ENCODE peak calls at places on chromosomes 4 and X, in four cellular contexts. One of them, this sample, is unnamed.

GRCh38 chr4:20839957-20840356 is 139.7 kb downstream of the PACRGL start:
- DNase-seq in K562: no peak
- DNase-seq in OCI-LY7: no peak
- DNase-seq in IMR-90: peak
- DNase-seq in this sample: peak

GRCh38 chr4:23235613-23236390 is 543.1 kb downstream of the GBA3 start:
- DNase-seq in K562: no peak
- DNase-seq in OCI-LY7: no peak
- DNase-seq in IMR-90: no peak
- DNase-seq in this sample: no peak

GRCh38 chrX:15601932-15602331 is 1.2 kb upstream of the ACE2 start:
- DNase-seq in K562: no peak
- DNase-seq in OCI-LY7: no peak
- DNase-seq in IMR-90: no peak
- DNase-seq in this sample: no peak

GRCh38 chr4:13656569-13656988 is 29.1 kb upstream of the BOD1L1 start:
- DNase-seq in K562: peak
- DNase-seq in OCI-LY7: peak
- DNase-seq in IMR-90: peak
- DNase-seq in this sample: no peak

GRCh38 chrX:10769696-10770619 is 149.6 kb upstream of the MID1 start:
- DNase-seq in K562: no peak
- DNase-seq in OCI-LY7: no peak
- DNase-seq in IMR-90: peak
- DNase-seq in this sample: no peak

GRCh38 chr4:53601251-53601764 is 10.0 kb upstream of the LNX1 start:
- DNase-seq in K562: no peak
- DNase-seq in OCI-LY7: peak
- DNase-seq in IMR-90: no peak
- DNase-seq in this sample: no peak

GRCh38 chrX:129139837-129140679 is 383.2 kb downstream of the SMARCA1 start:
- DNase-seq in K562: no peak
- DNase-seq in OCI-LY7: no peak
- DNase-seq in IMR-90: no peak
- DNase-seq in this sample: no peak

GRCh38 chrX:30781711-30782444 is 107.2 kb downstream of the TAB3 start:
- DNase-seq in K562: no peak
- DNase-seq in OCI-LY7: no peak
- DNase-seq in IMR-90: no peak
- DNase-seq in this sample: no peak

GRCh38 chrX:69079278-69079677 is 86.0 kb downstream of the PJA1 start:
- DNase-seq in K562: no peak
- DNase-seq in OCI-LY7: no peak
- DNase-seq in IMR-90: peak
- DNase-seq in this sample: no peak

GRCh38 chr4:96003941-96004340 is 164.0 kb downstream of the PDHA2 start:
- DNase-seq in K562: no peak
- DNase-seq in OCI-LY7: no peak
- DNase-seq in IMR-90: no peak
- DNase-seq in this sample: no peak

GRCh38 chr4:146943691-146944375 is 1.8 kb downstream of the TTC29 start:
- DNase-seq in K562: no peak
- DNase-seq in OCI-LY7: no peak
- DNase-seq in IMR-90: no peak
- DNase-seq in this sample: no peak

GRCh38 chr4:162502109-162502508 is 338.3 kb upstream of the FSTL5 start:
- DNase-seq in K562: no peak
- DNase-seq in OCI-LY7: no peak
- DNase-seq in IMR-90: no peak
- DNase-seq in this sample: no peak

GRCh38 chr4:83010111-83010521 is 507 bp downstream of the LIN54 start:
- DNase-seq in K562: no peak
- DNase-seq in OCI-LY7: peak
- DNase-seq in IMR-90: peak
- DNase-seq in this sample: no peak

GRCh38 chrX:54044877-54045328 is 630 bp upstream of the PHF8 start:
- DNase-seq in K562: no peak
- DNase-seq in OCI-LY7: no peak
- DNase-seq in IMR-90: no peak
- DNase-seq in this sample: no peak

GRCh38 chr4:121307441-121308327 is 73.1 kb downstream of the QRFPR start:
- DNase-seq in K562: peak
- DNase-seq in OCI-LY7: peak
- DNase-seq in IMR-90: peak
- DNase-seq in this sample: peak

GRCh38 chrX:50838820-50839600 is 25.0 kb upstream of the SHROOM4 start:
- DNase-seq in K562: no peak
- DNase-seq in OCI-LY7: no peak
- DNase-seq in IMR-90: no peak
- DNase-seq in this sample: no peak

GRCh38 chr4:8315343-8316250 is 46.0 kb downstream of the HTRA3 start:
- DNase-seq in K562: no peak
- DNase-seq in OCI-LY7: peak
- DNase-seq in IMR-90: peak
- DNase-seq in this sample: peak

GRCh38 chrX:56797966-56798711 is 69.1 kb downstream of the NBDY start:
- DNase-seq in K562: no peak
- DNase-seq in OCI-LY7: no peak
- DNase-seq in IMR-90: no peak
- DNase-seq in this sample: no peak

GRCh38 chrX:81261576-81261975 is 59.7 kb downstream of the SH3BGRL start:
- DNase-seq in K562: no peak
- DNase-seq in OCI-LY7: no peak
- DNase-seq in IMR-90: peak
- DNase-seq in this sample: no peak

GRCh38 chrX:43655151-43655676 is 885 bp upstream of the MAOA start:
- DNase-seq in K562: no peak
- DNase-seq in OCI-LY7: no peak
- DNase-seq in IMR-90: peak
- DNase-seq in this sample: no peak

GRCh38 chr4:102736636-102737549 is 23.9 kb downstream of the MANBA start:
- DNase-seq in K562: no peak
- DNase-seq in OCI-LY7: no peak
- DNase-seq in IMR-90: no peak
- DNase-seq in this sample: no peak

GRCh38 chrX:38452603-38453002 is 100.2 kb downstream of the OTC start:
- DNase-seq in K562: no peak
- DNase-seq in OCI-LY7: no peak
- DNase-seq in IMR-90: no peak
- DNase-seq in this sample: no peak

DNA sequence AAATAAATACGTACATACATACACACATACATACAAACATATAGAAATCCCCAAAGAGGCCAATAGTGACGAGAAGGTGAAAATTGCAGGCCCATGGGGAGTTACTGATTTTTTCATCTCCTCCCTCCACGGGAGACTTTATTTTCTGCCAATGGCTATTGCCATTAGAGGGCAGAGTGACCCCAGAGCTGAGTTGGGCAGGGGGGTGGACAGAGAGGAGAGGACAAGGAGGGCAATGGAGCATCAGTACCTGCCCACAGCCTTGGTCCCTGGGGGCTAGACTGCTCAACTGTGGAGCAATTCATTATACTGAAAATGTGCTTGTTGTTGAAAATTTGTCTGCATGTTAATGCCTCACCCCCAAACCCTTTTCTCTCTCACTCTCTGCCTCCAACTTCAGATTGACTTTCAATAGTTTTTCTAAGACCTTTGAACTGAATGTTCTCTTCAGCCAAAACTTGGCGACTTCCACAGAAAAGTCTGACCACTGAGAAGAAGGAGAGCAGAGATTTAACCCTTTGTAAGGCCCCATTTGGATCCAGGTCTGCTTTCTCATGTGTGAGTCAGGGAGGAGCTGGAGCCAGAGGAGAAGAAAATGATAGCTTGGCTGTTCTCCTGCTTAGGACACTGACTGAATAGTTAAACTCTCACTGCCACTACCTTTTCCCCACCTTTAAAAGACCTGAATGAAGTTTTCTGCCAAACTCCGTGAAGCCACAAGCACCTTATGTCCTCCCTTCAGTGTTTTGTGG is 180.7 kb downstream of the AR start:
- DNase-seq in K562: no peak
- DNase-seq in OCI-LY7: no peak
- DNase-seq in IMR-90: no peak
- DNase-seq in this sample: no peak
- TF ChIP-seq CTCF in K562: no peak
- TF ChIP-seq CTCF in OCI-LY7: no peak
- TF ChIP-seq CTCF in IMR-90: no peak
- TF ChIP-seq CTCF in this sample: no peak

GRCh38 chrX:74422029-74422352 is 698 bp downstream of the SLC16A2 start:
- DNase-seq in K562: no peak
- DNase-seq in OCI-LY7: no peak
- DNase-seq in IMR-90: no peak
- DNase-seq in this sample: no peak
- H3K4me3 ChIP-seq in K562: no peak
- H3K4me3 ChIP-seq in OCI-LY7: no peak
- H3K4me3 ChIP-seq in IMR-90: peak
- H3K4me3 ChIP-seq in this sample: peak

GRCh38 chr4:182205293-182205692 is 37.9 kb upstream of the TENM3 start:
- DNase-seq in K562: no peak
- DNase-seq in OCI-LY7: no peak
- DNase-seq in IMR-90: no peak
- DNase-seq in this sample: no peak

GRCh38 chr4:182206916-182207315 is 36.3 kb upstream of the TENM3 start:
- DNase-seq in K562: no peak
- DNase-seq in OCI-LY7: no peak
- DNase-seq in IMR-90: no peak
- DNase-seq in this sample: no peak

GRCh38 chr4:182206266-182206665 is 36.9 kb upstream of the TENM3 start:
- DNase-seq in K562: no peak
- DNase-seq in OCI-LY7: no peak
- DNase-seq in IMR-90: no peak
- DNase-seq in this sample: no peak

GRCh38 chr4:182208651-182209050 is 34.6 kb upstream of the TENM3 start:
- DNase-seq in K562: no peak
- DNase-seq in OCI-LY7: no peak
- DNase-seq in IMR-90: no peak
- DNase-seq in this sample: no peak

GRCh38 chr4:182207806-182208483 is 35.3 kb upstream of the TENM3 start:
- DNase-seq in K562: no peak
- DNase-seq in OCI-LY7: no peak
- DNase-seq in IMR-90: peak
- DNase-seq in this sample: peak
- TF ChIP-seq CTCF in K562: no peak
- TF ChIP-seq CTCF in OCI-LY7: no peak
- TF ChIP-seq CTCF in IMR-90: no peak
- TF ChIP-seq CTCF in this sample: no peak

GRCh38 chr4:99084595-99084994 is 4.0 kb downstream of the ADH5 start:
- DNase-seq in K562: no peak
- DNase-seq in OCI-LY7: no peak
- DNase-seq in IMR-90: no peak
- DNase-seq in this sample: no peak

GRCh38 chr4:99087887-99088484 is 602 bp downstream of the ADH5 start:
- DNase-seq in K562: no peak
- DNase-seq in OCI-LY7: peak
- DNase-seq in IMR-90: peak
- DNase-seq in this sample: no peak

GRCh38 chr4:99091174-99091573 is 2.6 kb upstream of the ADH5 start:
- DNase-seq in K562: no peak
- DNase-seq in OCI-LY7: no peak
- DNase-seq in IMR-90: no peak
- DNase-seq in this sample: no peak

GRCh38 chr4:99088485-99089365 is at the start of gene ADH5:
- DNase-seq in K562: peak
- DNase-seq in OCI-LY7: peak
- DNase-seq in IMR-90: peak
- DNase-seq in this sample: peak

GRCh38 chr4:99090511-99090910 is 1.9 kb upstream of the ADH5 start:
- DNase-seq in K562: no peak
- DNase-seq in OCI-LY7: no peak
- DNase-seq in IMR-90: peak
- DNase-seq in this sample: no peak
- H3K4me3 ChIP-seq in K562: peak
- H3K4me3 ChIP-seq in OCI-LY7: no peak
- H3K4me3 ChIP-seq in IMR-90: peak
- H3K4me3 ChIP-seq in this sample: peak

GRCh38 chr4:47485047-47485692 is at the start of gene ATP10D:
- DNase-seq in K562: peak
- DNase-seq in OCI-LY7: peak
- DNase-seq in IMR-90: peak
- DNase-seq in this sample: peak
- TF ChIP-seq CTCF in K562: peak
- TF ChIP-seq CTCF in OCI-LY7: no peak
- TF ChIP-seq CTCF in IMR-90: peak
- TF ChIP-seq CTCF in this sample: no peak

DNA sequence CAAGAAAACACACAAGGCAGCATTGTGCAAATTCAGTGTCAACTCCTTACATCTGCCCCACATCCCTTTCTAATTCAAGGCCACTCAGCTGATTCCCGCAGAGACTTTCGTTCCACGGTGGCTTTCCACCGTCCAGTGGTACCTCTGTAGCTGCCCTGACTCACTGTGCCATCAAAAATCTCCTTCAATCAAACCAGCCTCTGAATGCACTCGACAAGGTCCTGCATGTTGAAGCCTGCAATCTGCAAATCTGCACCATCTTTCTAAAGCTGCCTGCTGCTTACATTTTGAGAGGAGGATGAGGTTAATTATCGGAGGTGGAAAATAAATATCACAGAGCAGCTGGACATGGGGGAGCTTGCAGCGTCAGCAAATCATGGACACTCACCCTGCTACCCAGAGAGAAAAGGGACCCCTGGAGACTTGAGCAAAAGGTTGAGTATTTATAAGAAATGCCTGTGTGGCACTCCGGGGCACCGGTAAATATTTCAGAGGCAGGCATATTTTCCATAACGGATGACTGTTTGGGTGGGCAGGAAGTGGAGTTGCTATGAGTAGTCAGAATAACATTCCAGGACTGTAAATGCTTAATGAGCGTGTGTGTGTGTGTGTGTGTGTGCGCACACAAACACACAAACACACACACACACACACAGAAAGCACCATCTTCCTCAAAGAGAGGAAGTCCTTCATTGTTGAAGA is 74.8 kb downstream of the MXRA5 start:
- DNase-seq in K562: no peak
- DNase-seq in OCI-LY7: no peak
- DNase-seq in IMR-90: peak
- DNase-seq in this sample: peak
- H3K4me3 ChIP-seq in K562: no peak
- H3K4me3 ChIP-seq in OCI-LY7: no peak
- H3K4me3 ChIP-seq in IMR-90: no peak
- H3K4me3 ChIP-seq in this sample: peak

GRCh38 chr4:26821677-26822503 is 38.8 kb upstream of the STIM2 start:
- DNase-seq in K562: no peak
- DNase-seq in OCI-LY7: no peak
- DNase-seq in IMR-90: peak
- DNase-seq in this sample: no peak
- TF ChIP-seq CTCF in K562: peak
- TF ChIP-seq CTCF in OCI-LY7: no peak
- TF ChIP-seq CTCF in IMR-90: no peak
- TF ChIP-seq CTCF in this sample: no peak